ENCODE peak calls at places on chromosome 4, in ten cellular contexts. One of them, this sample, is unnamed.

GRCh38 chr4:79174855-79175254 is 151.0 kb downstream of the NAA11 start:
- DNase-seq in transverse colon: no peak
- DNase-seq in hypothalamus: no peak
- DNase-seq in HuH-7.5: no peak
- DNase-seq in epithelial cell of esophagus: no peak
- DNase-seq in endothelial cell: no peak
- DNase-seq in psoas muscle: no peak
- DNase-seq in cardiac septum: no peak
- DNase-seq in WERI-Rb-1: peak; percentile 34
- DNase-seq in HFFc6: no peak
- DNase-seq in this sample: no peak

GRCh38 chr4:181432347-181432746 is 810.9 kb upstream of the TENM3 start:
- DNase-seq in transverse colon: no peak
- DNase-seq in hypothalamus: no peak
- DNase-seq in HuH-7.5: no peak
- DNase-seq in epithelial cell of esophagus: no peak
- DNase-seq in endothelial cell: no peak
- DNase-seq in psoas muscle: no peak
- DNase-seq in cardiac septum: no peak
- DNase-seq in WERI-Rb-1: no peak
- DNase-seq in HFFc6: no peak
- DNase-seq in this sample: no peak

GRCh38 chr4:8414377-8414776 is 26.1 kb downstream of the ACOX3 start:
- DNase-seq in transverse colon: no peak
- DNase-seq in hypothalamus: no peak
- DNase-seq in HuH-7.5: no peak
- DNase-seq in epithelial cell of esophagus: no peak
- DNase-seq in endothelial cell: no peak
- DNase-seq in psoas muscle: no peak
- DNase-seq in cardiac septum: no peak
- DNase-seq in WERI-Rb-1: no peak
- DNase-seq in HFFc6: no peak
- DNase-seq in this sample: no peak

GRCh38 chr4:186676531-186677158 is 47.0 kb downstream of the FAT1 start:
- DNase-seq in transverse colon: no peak
- DNase-seq in hypothalamus: no peak
- DNase-seq in HuH-7.5: no peak
- DNase-seq in epithelial cell of esophagus: peak; percentile 83
- DNase-seq in endothelial cell: no peak
- DNase-seq in psoas muscle: no peak
- DNase-seq in cardiac septum: no peak
- DNase-seq in WERI-Rb-1: no peak
- DNase-seq in HFFc6: peak; percentile 94
- DNase-seq in this sample: no peak

GRCh38 chr4:98864560-98864959 is 64.4 kb downstream of the EIF4E start:
- DNase-seq in transverse colon: peak; percentile 13
- DNase-seq in hypothalamus: no peak
- DNase-seq in HuH-7.5: no peak
- DNase-seq in epithelial cell of esophagus: peak; percentile 71
- DNase-seq in endothelial cell: no peak
- DNase-seq in psoas muscle: no peak
- DNase-seq in cardiac septum: no peak
- DNase-seq in WERI-Rb-1: no peak
- DNase-seq in HFFc6: no peak
- DNase-seq in this sample: no peak

GRCh38 chr4:139763205-139763604 is 97.6 kb downstream of the MGST2 start:
- DNase-seq in transverse colon: no peak
- DNase-seq in hypothalamus: no peak
- DNase-seq in HuH-7.5: no peak
- DNase-seq in epithelial cell of esophagus: no peak
- DNase-seq in endothelial cell: no peak
- DNase-seq in psoas muscle: no peak
- DNase-seq in cardiac septum: no peak
- DNase-seq in WERI-Rb-1: peak; percentile 55
- DNase-seq in HFFc6: no peak
- DNase-seq in this sample: no peak

GRCh38 chr4:48275247-48275646 is 5.6 kb upstream of the TEC start:
- DNase-seq in transverse colon: no peak
- DNase-seq in hypothalamus: no peak
- DNase-seq in HuH-7.5: no peak
- DNase-seq in epithelial cell of esophagus: peak; percentile 58
- DNase-seq in endothelial cell: peak; percentile 20
- DNase-seq in psoas muscle: no peak
- DNase-seq in cardiac septum: no peak
- DNase-seq in WERI-Rb-1: peak; percentile 39
- DNase-seq in HFFc6: peak; percentile 34
- DNase-seq in this sample: no peak

GRCh38 chr4:87150498-87151261 is 69.7 kb downstream of the KLHL8 start:
- DNase-seq in transverse colon: peak; percentile 36
- DNase-seq in hypothalamus: no peak
- DNase-seq in HuH-7.5: no peak
- DNase-seq in epithelial cell of esophagus: peak; percentile 74
- DNase-seq in endothelial cell: peak; percentile 66
- DNase-seq in psoas muscle: no peak
- DNase-seq in cardiac septum: no peak
- DNase-seq in WERI-Rb-1: peak; percentile 45
- DNase-seq in HFFc6: peak; percentile 73
- DNase-seq in this sample: peak; percentile 69

GRCh38 chr4:151952137-151952536 is 191.3 kb upstream of the GATB start:
- DNase-seq in transverse colon: no peak
- DNase-seq in hypothalamus: no peak
- DNase-seq in HuH-7.5: no peak
- DNase-seq in epithelial cell of esophagus: no peak
- DNase-seq in endothelial cell: no peak
- DNase-seq in psoas muscle: no peak
- DNase-seq in cardiac septum: no peak
- DNase-seq in WERI-Rb-1: no peak
- DNase-seq in HFFc6: no peak
- DNase-seq in this sample: no peak

GRCh38 chr4:53361451-53361850 is 4.4 kb downstream of the SCFD2 start:
- DNase-seq in transverse colon: no peak
- DNase-seq in hypothalamus: no peak
- DNase-seq in HuH-7.5: no peak
- DNase-seq in epithelial cell of esophagus: peak; percentile 22
- DNase-seq in endothelial cell: no peak
- DNase-seq in psoas muscle: no peak
- DNase-seq in cardiac septum: no peak
- DNase-seq in WERI-Rb-1: no peak
- DNase-seq in HFFc6: peak; percentile 28
- DNase-seq in this sample: no peak

GRCh38 chr4:1249148-1249730 is 309 bp upstream of the CTBP1 start:
- DNase-seq in transverse colon: peak; percentile 89
- DNase-seq in hypothalamus: peak; percentile 80
- DNase-seq in HuH-7.5: peak; percentile 85
- DNase-seq in epithelial cell of esophagus: peak; percentile 92
- DNase-seq in endothelial cell: peak; percentile 78
- DNase-seq in psoas muscle: peak; percentile 90
- DNase-seq in cardiac septum: peak; percentile 92
- DNase-seq in WERI-Rb-1: peak; percentile 85
- DNase-seq in HFFc6: peak; percentile 71
- DNase-seq in this sample: peak; percentile 85

GRCh38 chr4:182925298-182925738 is 8.1 kb upstream of the DCTD start:
- DNase-seq in transverse colon: peak; percentile 77
- DNase-seq in hypothalamus: peak; percentile 2
- DNase-seq in HuH-7.5: no peak
- DNase-seq in epithelial cell of esophagus: peak; percentile 62
- DNase-seq in endothelial cell: peak; percentile 57
- DNase-seq in psoas muscle: peak; percentile 34
- DNase-seq in cardiac septum: no peak
- DNase-seq in WERI-Rb-1: peak; percentile 94
- DNase-seq in HFFc6: peak; percentile 36
- DNase-seq in this sample: peak; percentile 75

GRCh38 chr4:23932935-23933334 is 43.1 kb upstream of the PPARGC1A start:
- DNase-seq in transverse colon: no peak
- DNase-seq in hypothalamus: no peak
- DNase-seq in HuH-7.5: no peak
- DNase-seq in epithelial cell of esophagus: peak; percentile 23
- DNase-seq in endothelial cell: no peak
- DNase-seq in psoas muscle: no peak
- DNase-seq in cardiac septum: no peak
- DNase-seq in WERI-Rb-1: no peak
- DNase-seq in HFFc6: no peak
- DNase-seq in this sample: no peak

GRCh38 chr4:140186651-140187315 is 32.8 kb upstream of the MAML3 start:
- DNase-seq in transverse colon: peak; percentile 72
- DNase-seq in hypothalamus: no peak
- DNase-seq in HuH-7.5: no peak
- DNase-seq in epithelial cell of esophagus: peak; percentile 96
- DNase-seq in endothelial cell: no peak
- DNase-seq in psoas muscle: no peak
- DNase-seq in cardiac septum: no peak
- DNase-seq in WERI-Rb-1: no peak
- DNase-seq in HFFc6: peak; percentile 45
- DNase-seq in this sample: peak; percentile 54

GRCh38 chr4:87117051-87117729 is 103.2 kb downstream of the KLHL8 start:
- DNase-seq in transverse colon: no peak
- DNase-seq in hypothalamus: no peak
- DNase-seq in HuH-7.5: no peak
- DNase-seq in epithelial cell of esophagus: no peak
- DNase-seq in endothelial cell: no peak
- DNase-seq in psoas muscle: no peak
- DNase-seq in cardiac septum: no peak
- DNase-seq in WERI-Rb-1: no peak
- DNase-seq in HFFc6: no peak
- DNase-seq in this sample: no peak

GRCh38 chr4:112060212-112060611 is 85.0 kb upstream of the FAM241A start:
- DNase-seq in transverse colon: no peak
- DNase-seq in hypothalamus: no peak
- DNase-seq in HuH-7.5: no peak
- DNase-seq in epithelial cell of esophagus: peak; percentile 57
- DNase-seq in endothelial cell: peak; percentile 18
- DNase-seq in psoas muscle: no peak
- DNase-seq in cardiac septum: no peak
- DNase-seq in WERI-Rb-1: peak; percentile 32
- DNase-seq in HFFc6: peak; percentile 51
- DNase-seq in this sample: no peak

GRCh38 chr4:84150177-84150576 is 348.9 kb downstream of the NKX6-1 start:
- DNase-seq in transverse colon: no peak
- DNase-seq in hypothalamus: no peak
- DNase-seq in HuH-7.5: no peak
- DNase-seq in epithelial cell of esophagus: no peak
- DNase-seq in endothelial cell: no peak
- DNase-seq in psoas muscle: no peak
- DNase-seq in cardiac septum: no peak
- DNase-seq in WERI-Rb-1: no peak
- DNase-seq in HFFc6: no peak
- DNase-seq in this sample: no peak

GRCh38 chr4:74123065-74123728 is 24.2 kb upstream of the CXCL2 start:
- DNase-seq in transverse colon: no peak
- DNase-seq in hypothalamus: no peak
- DNase-seq in HuH-7.5: no peak
- DNase-seq in epithelial cell of esophagus: peak; percentile 53
- DNase-seq in endothelial cell: no peak
- DNase-seq in psoas muscle: no peak
- DNase-seq in cardiac septum: no peak
- DNase-seq in WERI-Rb-1: no peak
- DNase-seq in HFFc6: no peak
- DNase-seq in this sample: no peak

GRCh38 chr4:2305766-2306501 is 44.0 kb upstream of the MXD4 start:
- DNase-seq in transverse colon: no peak
- DNase-seq in hypothalamus: no peak
- DNase-seq in HuH-7.5: no peak
- DNase-seq in epithelial cell of esophagus: no peak
- DNase-seq in endothelial cell: no peak
- DNase-seq in psoas muscle: no peak
- DNase-seq in cardiac septum: no peak
- DNase-seq in WERI-Rb-1: no peak
- DNase-seq in HFFc6: no peak
- DNase-seq in this sample: peak; percentile 10

GRCh38 chr4:55080174-55080865 is 45.1 kb downstream of the KDR start:
- DNase-seq in transverse colon: no peak
- DNase-seq in hypothalamus: no peak
- DNase-seq in HuH-7.5: no peak
- DNase-seq in epithelial cell of esophagus: peak; percentile 5
- DNase-seq in endothelial cell: no peak
- DNase-seq in psoas muscle: no peak
- DNase-seq in cardiac septum: no peak
- DNase-seq in WERI-Rb-1: no peak
- DNase-seq in HFFc6: peak; percentile 4
- DNase-seq in this sample: no peak

GRCh38 chr4:153579410-153579809 is 104.7 kb upstream of the TLR2 start:
- DNase-seq in transverse colon: no peak
- DNase-seq in hypothalamus: no peak
- DNase-seq in HuH-7.5: no peak
- DNase-seq in epithelial cell of esophagus: no peak
- DNase-seq in endothelial cell: no peak
- DNase-seq in psoas muscle: no peak
- DNase-seq in cardiac septum: no peak
- DNase-seq in WERI-Rb-1: no peak
- DNase-seq in HFFc6: no peak
- DNase-seq in this sample: no peak

GRCh38 chr4:165060938-165061337 is 7.3 kb downstream of the TRIM75 start:
- DNase-seq in transverse colon: no peak
- DNase-seq in hypothalamus: no peak
- DNase-seq in HuH-7.5: no peak
- DNase-seq in epithelial cell of esophagus: peak; percentile 58
- DNase-seq in endothelial cell: no peak
- DNase-seq in psoas muscle: no peak
- DNase-seq in cardiac septum: no peak
- DNase-seq in WERI-Rb-1: no peak
- DNase-seq in HFFc6: no peak
- DNase-seq in this sample: no peak

GRCh38 chr4:95732061-95732460 is 107.8 kb upstream of the PDHA2 start:
- DNase-seq in transverse colon: no peak
- DNase-seq in hypothalamus: no peak
- DNase-seq in HuH-7.5: no peak
- DNase-seq in epithelial cell of esophagus: peak; percentile 23
- DNase-seq in endothelial cell: no peak
- DNase-seq in psoas muscle: no peak
- DNase-seq in cardiac septum: no peak
- DNase-seq in WERI-Rb-1: no peak
- DNase-seq in HFFc6: no peak
- DNase-seq in this sample: peak; percentile 19

GRCh38 chr4:113232194-113232593 is 182.7 kb downstream of the ANK2 start:
- DNase-seq in transverse colon: no peak
- DNase-seq in hypothalamus: no peak
- DNase-seq in HuH-7.5: no peak
- DNase-seq in epithelial cell of esophagus: no peak
- DNase-seq in endothelial cell: no peak
- DNase-seq in psoas muscle: no peak
- DNase-seq in cardiac septum: no peak
- DNase-seq in WERI-Rb-1: no peak
- DNase-seq in HFFc6: peak; percentile 31
- DNase-seq in this sample: no peak

GRCh38 chr4:146507607-146508006 is 14.1 kb downstream of the SLC10A7 start:
- DNase-seq in transverse colon: no peak
- DNase-seq in hypothalamus: no peak
- DNase-seq in HuH-7.5: no peak
- DNase-seq in epithelial cell of esophagus: peak; percentile 22
- DNase-seq in endothelial cell: no peak
- DNase-seq in psoas muscle: no peak
- DNase-seq in cardiac septum: no peak
- DNase-seq in WERI-Rb-1: no peak
- DNase-seq in HFFc6: no peak
- DNase-seq in this sample: no peak

GRCh38 chr4:76213415-76214268 is at the start of gene SCARB2:
- DNase-seq in transverse colon: peak; percentile 91
- DNase-seq in hypothalamus: peak; percentile 78
- DNase-seq in HuH-7.5: peak; percentile 62
- DNase-seq in epithelial cell of esophagus: peak; percentile 88
- DNase-seq in endothelial cell: peak; percentile 84
- DNase-seq in psoas muscle: peak; percentile 92
- DNase-seq in cardiac septum: peak; percentile 94
- DNase-seq in WERI-Rb-1: peak; percentile 80
- DNase-seq in HFFc6: peak; percentile 80
- DNase-seq in this sample: peak; percentile 88

GRCh38 chr4:56728512-56728911 is 47.4 kb upstream of the HOPX start:
- DNase-seq in transverse colon: peak; percentile 91
- DNase-seq in hypothalamus: no peak
- DNase-seq in HuH-7.5: no peak
- DNase-seq in epithelial cell of esophagus: peak; percentile 86
- DNase-seq in endothelial cell: no peak
- DNase-seq in psoas muscle: no peak
- DNase-seq in cardiac septum: no peak
- DNase-seq in WERI-Rb-1: no peak
- DNase-seq in HFFc6: peak; percentile 64
- DNase-seq in this sample: peak; percentile 62

GRCh38 chr4:94827481-94828110 is 69.8 kb downstream of the BMPR1B start:
- DNase-seq in transverse colon: no peak
- DNase-seq in hypothalamus: no peak
- DNase-seq in HuH-7.5: no peak
- DNase-seq in epithelial cell of esophagus: peak; percentile 97
- DNase-seq in endothelial cell: no peak
- DNase-seq in psoas muscle: no peak
- DNase-seq in cardiac septum: no peak
- DNase-seq in WERI-Rb-1: no peak
- DNase-seq in HFFc6: peak; percentile 70
- DNase-seq in this sample: no peak

This sample was measured in mucosa of gallbladder.